ENCODE peak calls at places on chromosomes 4 and X, in seven cellular contexts. L is ovary, C is transverse colon, X is suprapubic skin, P is uterus, N is A549, V is right lobe of liver. Z is an unnamed sample.

GRCh38 chr4:3640587-3640962 is 108.4 kb upstream of the LRPAP1 start:
- DNase-seq in L (no peak), C (no peak), X (no peak), P (peak), N (no peak), V (no peak), Z (no peak)

GRCh38 chr4:63505714-63506460 is 903.4 kb downstream of the TECRL start:
- DNase-seq in L (no peak), C (no peak), X (no peak), P (no peak), N (no peak), V (no peak), Z (no peak)

GRCh38 chrX:38117485-38117884 is 103.2 kb downstream of the SRPX start:
- DNase-seq in L (no peak), C (no peak), X (no peak), P (no peak), N (no peak), V (peak), Z (no peak)

GRCh38 chr4:104352211-104352610 is 142.5 kb downstream of the CXXC4 start:
- DNase-seq in L (no peak), C (no peak), X (no peak), P (no peak), N (peak), V (no peak), Z (no peak)

GRCh38 chrX:9311411-9312160 is 153.3 kb upstream of the TBL1X start:
- DNase-seq in L (no peak), C (no peak), X (no peak), P (no peak), N (no peak), V (no peak), Z (no peak)

GRCh38 chrX:108268434-108269080 is 169.7 kb downstream of the COL4A6 start:
- DNase-seq in L (no peak), C (no peak), X (no peak), P (no peak), N (no peak), V (no peak), Z (no peak)

GRCh38 chr4:104500452-104500851 is 5.8 kb upstream of the CXXC4 start:
- DNase-seq in L (no peak), C (peak), X (no peak), P (no peak), N (no peak), V (no peak), Z (no peak)

GRCh38 chr4:163193717-163194116 is 27.0 kb upstream of the NAF1 start:
- DNase-seq in L (no peak), C (no peak), X (no peak), P (no peak), N (no peak), V (no peak), Z (no peak)

GRCh38 chr4:122234686-122235085 is 82.6 kb downstream of the BLTP1 start:
- DNase-seq in L (no peak), C (no peak), X (no peak), P (no peak), N (no peak), V (no peak), Z (no peak)

GRCh38 chr4:140633154-140633553 is 64.4 kb upstream of the UCP1 start:
- DNase-seq in L (no peak), C (no peak), X (no peak), P (no peak), N (no peak), V (no peak), Z (no peak)
- TF ChIP-seq POLR2A in L (no peak), C (no peak), X (no peak), P (no peak), N (no peak), V (no peak), Z (peak)

GRCh38 chr4:118910221-118910620 is 21.6 kb downstream of the SYNPO2 start:
- DNase-seq in L (no peak), C (no peak), X (no peak), P (no peak), N (no peak), V (no peak), Z (no peak)

GRCh38 chr4:118905546-118905945 is 16.9 kb downstream of the SYNPO2 start:
- DNase-seq in L (peak), C (no peak), X (no peak), P (no peak), N (no peak), V (no peak), Z (no peak)

GRCh38 chr4:118909173-118909956 is 20.7 kb downstream of the SYNPO2 start:
- DNase-seq in L (no peak), C (no peak), X (no peak), P (no peak), N (no peak), V (no peak), Z (no peak)

GRCh38 chr4:118915468-118915867 is 26.8 kb downstream of the SYNPO2 start:
- DNase-seq in L (no peak), C (no peak), X (no peak), P (no peak), N (no peak), V (no peak), Z (no peak)

GRCh38 chr4:118911162-118911791 is 22.6 kb downstream of the SYNPO2 start:
- DNase-seq in L (no peak), C (no peak), X (no peak), P (no peak), N (no peak), V (no peak), Z (no peak)
- H3K4me3 ChIP-seq in L (no peak), C (no peak), X (no peak), P (no peak), N (no peak), V (no peak), Z (no peak)

GRCh38 chr4:66814277-66814676 is 731.0 kb downstream of the CENPC start:
- DNase-seq in L (no peak), C (no peak), X (no peak), P (no peak), N (no peak), V (no peak), Z (no peak)
- TF ChIP-seq CTCF in L (no peak), C (no peak), X (no peak), P (no peak), N (no peak), V (no peak), Z (no peak)

GRCh38 chrX:51334276-51334675 is 1.7 kb downstream of the NUDT10 start:
- DNase-seq in L (no peak), C (no peak), X (no peak), P (no peak), N (no peak), V (no peak), Z (no peak)

GRCh38 chrX:51336584-51336983 is 4.0 kb downstream of the NUDT10 start:
- DNase-seq in L (peak), C (no peak), X (no peak), P (peak), N (peak), V (no peak), Z (no peak)

DNA sequence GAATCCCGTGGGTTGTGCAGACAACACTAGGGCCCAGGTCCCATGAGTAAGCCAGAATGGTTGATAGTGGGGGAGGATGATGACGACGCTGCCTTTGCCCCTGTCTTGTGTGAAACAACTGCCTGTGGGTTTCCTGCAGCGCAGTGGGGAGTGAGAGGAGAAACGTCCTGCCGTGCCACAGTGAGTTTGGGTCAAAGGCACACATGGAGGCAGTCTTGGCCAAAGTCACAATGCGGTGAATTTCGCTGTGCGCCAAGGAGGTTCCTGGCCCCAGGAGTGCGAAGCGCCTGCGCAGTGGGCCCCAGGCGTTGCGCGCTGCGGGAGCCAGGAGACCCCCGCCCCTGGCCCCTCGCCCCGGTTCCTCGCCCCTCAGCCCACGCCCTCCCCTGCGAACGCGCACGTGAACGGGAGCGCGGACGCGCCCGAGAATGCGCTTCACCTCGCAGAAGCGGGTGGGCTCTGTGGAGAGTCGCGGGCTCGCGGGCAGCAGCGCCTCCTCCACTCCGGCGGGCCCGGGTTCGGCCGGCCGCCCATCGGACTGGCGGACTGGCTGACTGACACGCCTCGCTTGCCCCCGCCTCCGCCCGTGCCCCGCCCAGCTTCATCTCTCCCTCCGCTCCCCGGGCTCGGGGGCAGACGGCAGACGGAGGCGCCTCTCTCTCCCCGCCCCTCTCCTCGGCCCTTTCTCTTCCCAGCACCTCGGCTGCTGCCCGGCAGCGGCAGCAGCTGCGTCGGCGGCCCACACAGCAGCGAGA is at the start of gene NUDT10:
- DNase-seq in L (peak), C (peak), X (no peak), P (peak), N (peak), V (no peak), Z (peak)
- TF ChIP-seq POLR2A in L (no peak), C (no peak), X (no peak), P (peak), N (peak), V (no peak), Z (no peak)

DNA sequence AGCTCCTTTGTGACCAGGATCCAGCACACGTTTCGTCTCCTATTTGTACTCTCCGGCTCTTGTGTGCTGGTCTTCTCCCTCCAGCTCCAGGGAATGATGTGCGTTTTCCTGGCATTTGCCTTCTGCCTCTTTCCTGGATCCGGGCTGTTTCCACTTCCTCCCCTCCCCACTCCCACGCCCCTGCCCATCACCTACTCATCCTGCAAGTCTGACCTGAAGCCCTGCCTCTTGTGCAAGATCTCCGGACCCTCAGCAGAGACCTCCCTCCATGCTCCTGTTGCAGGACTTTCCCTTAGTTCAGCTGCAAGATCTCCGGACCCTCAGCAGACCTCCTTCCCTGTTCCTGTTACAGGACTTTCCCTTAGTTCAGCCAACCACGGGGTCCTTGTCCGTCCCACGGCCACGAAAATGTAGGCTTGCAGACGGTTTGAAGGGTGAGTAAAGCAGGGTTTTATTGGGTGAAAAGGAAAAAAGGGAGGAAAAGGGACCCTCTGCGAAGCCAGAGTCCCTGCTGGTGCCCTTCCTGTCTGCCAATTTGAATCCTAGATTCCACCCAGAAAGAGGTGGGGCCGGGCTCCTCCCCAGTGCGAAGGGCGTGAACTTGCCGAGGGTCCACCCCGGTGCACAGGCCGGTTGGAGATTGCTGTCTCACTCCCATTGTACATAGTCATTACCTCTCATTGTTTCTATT is 74.4 kb upstream of the IRF2 start:
- DNase-seq in L (no peak), C (peak), X (no peak), P (no peak), N (no peak), V (peak), Z (no peak)
- H3K4me3 ChIP-seq in L (no peak), C (no peak), X (no peak), P (no peak), N (no peak), V (peak), Z (peak)

GRCh38 chrX:43813898-43814297 is 68.4 kb downstream of the MAOB start:
- DNase-seq in L (peak), C (no peak), X (no peak), P (no peak), N (peak), V (no peak), Z (no peak)
- TF ChIP-seq CTCF in L (no peak), C (no peak), X (no peak), P (no peak), N (no peak), V (no peak), Z (no peak)

GRCh38 chr4:54553001-54553400 is 104.8 kb upstream of the KIT start:
- DNase-seq in L (no peak), C (no peak), X (no peak), P (no peak), N (no peak), V (no peak), Z (no peak)
- TF ChIP-seq POLR2A in L (no peak), C (no peak), X (no peak), P (no peak), N (no peak), V (no peak), Z (no peak)

DNA sequence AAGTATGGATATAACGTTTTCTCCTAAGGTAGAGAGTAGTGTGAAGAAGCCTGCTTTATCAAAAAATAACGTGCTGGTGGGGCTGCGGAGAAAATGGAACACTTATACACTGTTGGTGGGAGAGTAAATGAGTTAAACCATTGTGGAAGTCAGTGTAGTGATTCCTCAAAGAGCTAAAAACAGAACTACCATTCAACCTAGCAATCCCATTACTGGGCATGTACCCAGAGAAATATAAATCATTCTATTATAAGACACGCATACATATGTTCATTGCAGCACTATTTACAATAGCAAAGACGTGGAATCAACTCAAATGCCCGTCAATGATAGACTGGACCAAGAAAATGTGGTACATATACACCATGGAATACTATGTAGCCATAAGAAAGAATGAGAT is 196.4 kb downstream of the DMD start:
- DNase-seq in L (no peak), C (no peak), X (no peak), P (no peak), N (no peak), V (no peak), Z (no peak)
- H3K4me3 ChIP-seq in L (no peak), C (no peak), X (no peak), P (no peak), N (no peak), V (no peak), Z (no peak)